ENCODE peak calls at places on chromosomes 5 and 9, in five cellular contexts. V is neuronal stem cell, C is mesenchymal stem cell, L is H9, D is H1. R is an unnamed sample.
A peak's percentile ranks its signal among the peaks of the same experiment; 100 is the strongest.

GRCh38 chr9:20407013-20407412 is 215.3 kb downstream of the MLLT3 start:
- DNase-seq in V (no peak), C (no peak), L (no peak), D (no peak), R (no peak)

GRCh38 chr9:113581865-113582697 is 118.6 kb downstream of the RGS3 start:
- DNase-seq in V (no peak), C (peak; percentile 85), L (no peak), D (no peak), R (peak; percentile 38)

GRCh38 chr5:44691811-44692210 is 116.9 kb upstream of the MRPS30 start:
- DNase-seq in V (no peak), C (no peak), L (no peak), D (no peak), R (peak; percentile 71)

GRCh38 chr5:139482050-139482889 is at the start of gene STING1:
- DNase-seq in V (no peak), C (peak; percentile 99), L (no peak), D (no peak), R (no peak)

GRCh38 chr9:130940023-130940549 is 1.0 kb upstream of the FIBCD1 start:
- DNase-seq in V (no peak), C (no peak), L (peak; percentile 49), D (peak; percentile 73), R (no peak)

GRCh38 chr5:57581222-57581621 is 98.6 kb upstream of the ACTBL2 start:
- DNase-seq in V (no peak), C (no peak), L (no peak), D (no peak), R (no peak)

GRCh38 chr5:56278267-56278826 is 45.2 kb upstream of the ANKRD55 start:
- DNase-seq in V (peak; percentile 69), C (peak; percentile 92), L (no peak), D (no peak), R (no peak)

GRCh38 chr5:124087752-124088151 is 575.8 kb downstream of the CSNK1G3 start:
- DNase-seq in V (peak; percentile 9), C (no peak), L (no peak), D (no peak), R (no peak)

GRCh38 chr5:149618581-149619248 is 37.4 kb downstream of the ARHGEF37 start:
- DNase-seq in V (peak; percentile 49), C (peak; percentile 82), L (peak; percentile 69), D (peak; percentile 56), R (peak; percentile 75)

GRCh38 chr9:129494113-129494789 is 126.7 kb downstream of the C9orf50 start:
- DNase-seq in V (no peak), C (no peak), L (no peak), D (no peak), R (peak; percentile 69)

GRCh38 chr9:135968083-135968476 is 6.9 kb upstream of the UBAC1 start:
- DNase-seq in V (no peak), C (peak; percentile 70), L (no peak), D (no peak), R (no peak)

GRCh38 chr9:77848428-77848827 is 183.2 kb downstream of the GNAQ start:
- DNase-seq in V (no peak), C (no peak), L (no peak), D (no peak), R (no peak)

GRCh38 chr9:2337131-2337530 is 284.5 kb upstream of the VLDLR start:
- DNase-seq in V (no peak), C (no peak), L (no peak), D (no peak), R (no peak)

GRCh38 chr5:138467711-138468132 is 2.4 kb downstream of the EGR1 start:
- DNase-seq in V (no peak), C (peak; percentile 50), L (no peak), D (no peak), R (peak; percentile 18)

GRCh38 chr5:139955053-139955605 is 88.0 kb downstream of the NRG2 start:
- DNase-seq in V (no peak), C (no peak), L (no peak), D (no peak), R (no peak)

GRCh38 chr5:88060194-88060593 is 208.5 kb downstream of the TMEM161B start:
- DNase-seq in V (no peak), C (no peak), L (no peak), D (no peak), R (no peak)

GRCh38 chr9:102461441-102461840 is 533.7 kb upstream of the CYLC2 start:
- DNase-seq in V (no peak), C (no peak), L (no peak), D (no peak), R (no peak)

GRCh38 chr9:117415584-117415937 is 704 bp upstream of the ASTN2 start:
- DNase-seq in V (no peak), C (no peak), L (peak; percentile 54), D (peak; percentile 62), R (no peak)

GRCh38 chr9:93090091-93090655 is 5.8 kb upstream of the CARD19 start:
- DNase-seq in V (no peak), C (no peak), L (no peak), D (no peak), R (no peak)

GRCh38 chr5:28666075-28666474 is 1627.7 kb upstream of the CDH9 start:
- DNase-seq in V (no peak), C (no peak), L (no peak), D (no peak), R (no peak)

GRCh38 chr5:147712583-147712982 is 69.9 kb downstream of the JAKMIP2 start:
- DNase-seq in V (no peak), C (no peak), L (no peak), D (no peak), R (no peak)

GRCh38 chr9:129235041-129235930 is 57.2 kb upstream of the IER5L start:
- DNase-seq in V (no peak), C (no peak), L (no peak), D (no peak), R (no peak)

GRCh38 chr9:115373000-115373709 is 255.2 kb upstream of the TNC start:
- DNase-seq in V (no peak), C (peak; percentile 94), L (no peak), D (no peak), R (peak; percentile 85)

GRCh38 chr5:14413331-14413750 is 168.3 kb upstream of the OTULINL start:
- DNase-seq in V (no peak), C (no peak), L (no peak), D (no peak), R (no peak)

GRCh38 chr9:105693435-105694275 is 686 bp upstream of the TMEM38B start:
- DNase-seq in V (peak; percentile 23), C (no peak), L (no peak), D (no peak), R (peak; percentile 15)

GRCh38 chr5:179326176-179326997 is 18.9 kb downstream of the ADAMTS2 start:
- DNase-seq in V (no peak), C (peak; percentile 50), L (peak; percentile 78), D (peak; percentile 57), R (no peak)

GRCh38 chr5:39314591-39314990 is 49.7 kb downstream of the C9 start:
- DNase-seq in V (no peak), C (no peak), L (no peak), D (no peak), R (no peak)

GRCh38 chr5:13567819-13568218 is 376.7 kb downstream of the DNAH5 start:
- DNase-seq in V (no peak), C (peak; percentile 20), L (no peak), D (no peak), R (peak; percentile 95)

GRCh38 chr9:75964431-75964830 is 74.0 kb downstream of the PCSK5 start:
- DNase-seq in V (no peak), C (no peak), L (no peak), D (no peak), R (peak; percentile 43)

GRCh38 chr9:127130661-127131538 is 8.5 kb upstream of the ANGPTL2 start:
- DNase-seq in V (no peak), C (peak; percentile 97), L (no peak), D (no peak), R (peak; percentile 79)

GRCh38 chr5:163565931-163566608 is 60.7 kb downstream of the MAT2B start:
- DNase-seq in V (no peak), C (peak; percentile 41), L (peak; percentile 61), D (peak; percentile 78), R (peak; percentile 77)

GRCh38 chr9:93902051-93902779 is 52.9 kb downstream of the BARX1 start:
- DNase-seq in V (no peak), C (no peak), L (peak; percentile 12), D (peak; percentile 34), R (no peak)

GRCh38 chr5:1783214-1783551 is 16.5 kb downstream of the MRPL36 start:
- DNase-seq in V (no peak), C (no peak), L (no peak), D (no peak), R (no peak)

GRCh38 chr9:127447416-127448111 is 3.6 kb downstream of the RPL12 start:
- DNase-seq in V (no peak), C (no peak), L (no peak), D (no peak), R (peak; percentile 39)

DNA sequence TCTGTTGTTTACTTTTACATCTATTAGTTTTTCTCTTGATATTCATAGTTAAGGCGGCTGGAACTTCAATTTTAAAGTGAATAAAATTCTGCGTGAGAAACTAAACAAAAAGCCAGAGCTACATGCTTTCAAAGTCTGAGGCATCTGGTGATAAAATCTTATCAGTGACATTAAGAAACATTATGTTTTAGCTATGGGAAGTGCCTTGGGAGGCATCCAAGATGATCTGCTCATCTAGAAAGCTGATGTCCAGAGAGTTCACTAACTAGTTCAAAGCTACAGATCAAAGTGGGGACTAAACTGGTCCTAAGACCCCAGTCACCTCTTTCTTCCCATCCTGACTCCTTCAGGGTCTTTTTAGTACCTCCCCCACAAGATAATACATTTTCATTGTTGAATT is 37.2 kb downstream of the MRPS27 start:
- DNase-seq in V (no peak), C (peak; percentile 60), L (no peak), D (no peak), R (no peak)
- H2AK5ac ChIP-seq in V (no peak overlapping the region), C (no peak overlapping the region), L (no peak overlapping the region), D (no peak overlapping the region), R (no peak overlapping the region)

DNA sequence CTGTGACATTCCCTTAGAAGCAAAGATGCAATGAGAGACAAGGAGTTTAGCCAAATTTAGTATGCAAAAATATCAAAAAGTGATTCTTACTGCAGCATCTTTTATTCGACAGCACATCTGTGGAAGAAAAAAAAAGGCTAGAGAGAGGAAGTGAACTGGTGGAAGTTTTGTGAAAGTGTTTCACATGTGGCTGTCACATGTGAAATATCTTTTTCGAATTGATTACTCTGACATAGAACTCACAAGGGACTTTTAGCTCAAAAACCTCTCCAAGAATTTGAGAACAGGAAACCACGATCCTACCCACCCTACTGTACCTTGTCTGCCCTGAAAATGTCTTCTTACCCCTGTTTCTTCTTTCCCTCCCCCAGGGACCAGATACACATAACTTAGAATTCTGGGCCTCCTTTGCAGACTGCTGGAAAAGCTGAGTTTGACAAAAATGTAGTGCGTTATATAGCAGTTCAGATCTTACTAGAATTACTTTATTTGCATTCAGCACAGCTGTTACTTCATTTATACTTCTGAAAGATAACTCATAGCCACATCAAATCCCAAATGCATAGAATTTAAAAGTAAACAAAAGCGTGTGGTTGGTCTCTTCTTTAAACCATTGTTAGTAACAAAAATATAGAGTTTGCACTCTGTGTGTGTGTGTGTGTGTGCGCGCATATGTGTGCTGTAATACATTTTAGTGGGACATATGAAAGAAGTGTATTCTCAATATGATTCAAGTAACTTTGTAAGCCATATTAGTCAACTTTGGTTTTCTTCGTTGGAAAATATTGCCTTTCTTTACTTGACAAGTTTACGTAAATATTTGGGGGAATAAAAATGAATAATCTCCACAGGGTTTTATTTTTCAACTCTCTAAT is 106.3 kb upstream of the PRRC1 start:
- DNase-seq in V (no peak), C (no peak), L (no peak), D (no peak), R (no peak)
- H2BK12ac ChIP-seq in V (no peak overlapping the region), C (no peak overlapping the region), L (no peak overlapping the region), D (no peak overlapping the region), R (no peak overlapping the region)

GRCh38 chr5:19987594-19988345 is at the start of gene CDH18:
- DNase-seq in V (peak; percentile 56), C (peak; percentile 56), L (peak; percentile 83), D (peak; percentile 77), R (peak; percentile 44)
- H3K27ac ChIP-seq in V (no peak within 1 kb of the TSS), C (no peak within 1 kb of the TSS), L (no peak within 1 kb of the TSS), D (no peak within 1 kb of the TSS), R (no peak within 1 kb of the TSS)

GRCh38 chr9:134408939-134409737 is 82.9 kb downstream of the RXRA start:
- DNase-seq in V (no peak), C (no peak), L (no peak), D (no peak), R (no peak)
- H2AK5ac ChIP-seq in V (peak overlapping the region; percentile 98), C (no peak overlapping the region), L (no peak overlapping the region), D (no peak overlapping the region), R (no peak overlapping the region)

R was measured in trophoblast cell.